ENCODE peak calls at places on chromosome X, in seven cellular contexts. O is ovary, K is Peyer's patch, V is anterior cingulate cortex, U is HT1080, C is nephron progenitor cell, L is AG20443. R is an unnamed sample.

GRCh38 chrX:42085836-42086235 is 162.5 kb upstream of the CASK start:
- DNase-seq in V (no peak), C (no peak), L (no peak), K (peak), U (no peak), O (no peak), R (no peak)

GRCh38 chrX:16476692-16477091 is 173.3 kb upstream of the S100G start:
- DNase-seq in C (no peak), K (no peak), O (no peak), L (no peak), V (no peak), U (no peak), R (no peak)

GRCh38 chrX:107721318-107721717 is 54.3 kb downstream of the TSC22D3 start:
- DNase-seq in K (peak), L (no peak), V (no peak), O (no peak), C (no peak), U (no peak), R (no peak)

GRCh38 chrX:49165901-49166881 is 3.6 kb downstream of the MAGIX start:
- DNase-seq in L (peak), O (peak), K (peak), V (peak), U (peak), C (peak), R (no peak)

GRCh38 chrX:71870337-71871098 is 40.1 kb upstream of the NHSL2 start:
- DNase-seq in L (no peak), O (no peak), U (peak), K (no peak), V (no peak), C (peak), R (no peak)

GRCh38 chrX:11481035-11481434 is 184.7 kb downstream of the ARHGAP6 start:
- DNase-seq in L (no peak), V (no peak), U (no peak), O (no peak), C (no peak), K (no peak), R (no peak)

GRCh38 chrX:12767856-12768255 is 23.4 kb upstream of the PRPS2 start:
- DNase-seq in L (no peak), O (no peak), V (no peak), U (no peak), K (no peak), C (no peak), R (no peak)

GRCh38 chrX:50863471-50863870 is 47.1 kb upstream of the BMP15 start:
- DNase-seq in L (no peak), U (no peak), V (no peak), C (no peak), O (no peak), K (no peak), R (no peak)

GRCh38 chrX:97842468-97843199 is 958.9 kb downstream of the RPA4 start:
- DNase-seq in O (no peak), L (no peak), C (no peak), U (no peak), K (no peak), V (no peak), R (no peak)

GRCh38 chrX:55490974-55491373 is 1.3 kb upstream of the USP51 start:
- DNase-seq in U (no peak), V (no peak), C (no peak), K (no peak), L (no peak), O (no peak), R (no peak)

GRCh38 chrX:581717-582116 is 48.9 kb upstream of the SHOX start:
- DNase-seq in K (no peak), U (peak), L (no peak), C (no peak), V (no peak), O (no peak), R (no peak)

R was measured in GM04504.